ENCODE peak calls at places on chromosome 1, in five cellular contexts. One of them, this sample, is unnamed.

GRCh38 chr1:77010937-77011336 is 143.7 kb downstream of the ST6GALNAC5 start:
- DNase-seq in aorta: no peak
- DNase-seq in CD8-positive, alpha-beta memory T cell: no peak
- DNase-seq in upper lobe of right lung: no peak
- DNase-seq in breast epithelium: no peak
- DNase-seq in this sample: no peak

GRCh38 chr1:157551694-157552693 is at the start of gene FCRL5:
- DNase-seq in CD8-positive, alpha-beta memory T cell: no peak
- DNase-seq in breast epithelium: no peak
- DNase-seq in upper lobe of right lung: no peak
- DNase-seq in aorta: no peak
- DNase-seq in this sample: no peak

GRCh38 chr1:211625040-211625439 is 46.1 kb upstream of the SLC30A1 start:
- DNase-seq in CD8-positive, alpha-beta memory T cell: no peak
- DNase-seq in aorta: no peak
- DNase-seq in upper lobe of right lung: peak; percentile 54
- DNase-seq in breast epithelium: no peak
- DNase-seq in this sample: no peak

GRCh38 chr1:117676615-117677130 is 70.8 kb downstream of the TENT5C start:
- DNase-seq in upper lobe of right lung: no peak
- DNase-seq in breast epithelium: no peak
- DNase-seq in aorta: no peak
- DNase-seq in CD8-positive, alpha-beta memory T cell: no peak
- DNase-seq in this sample: no peak

GRCh38 chr1:9069324-9070100 is at the start of gene SLC2A5:
- DNase-seq in upper lobe of right lung: no peak
- DNase-seq in aorta: no peak
- DNase-seq in breast epithelium: no peak
- DNase-seq in CD8-positive, alpha-beta memory T cell: no peak
- DNase-seq in this sample: no peak

GRCh38 chr1:150578278-150579109 is 916 bp downstream of the MCL1 start:
- DNase-seq in aorta: peak; percentile 90
- DNase-seq in breast epithelium: peak; percentile 66
- DNase-seq in CD8-positive, alpha-beta memory T cell: peak; percentile 45
- DNase-seq in upper lobe of right lung: peak; percentile 75
- DNase-seq in this sample: peak; percentile 88

GRCh38 chr1:218527737-218528136 is 182.6 kb downstream of the TGFB2 start:
- DNase-seq in upper lobe of right lung: no peak
- DNase-seq in CD8-positive, alpha-beta memory T cell: no peak
- DNase-seq in breast epithelium: no peak
- DNase-seq in aorta: no peak
- DNase-seq in this sample: no peak

GRCh38 chr1:51736702-51737101 is 119.8 kb downstream of the OSBPL9 start:
- DNase-seq in breast epithelium: no peak
- DNase-seq in CD8-positive, alpha-beta memory T cell: no peak
- DNase-seq in upper lobe of right lung: no peak
- DNase-seq in aorta: no peak
- DNase-seq in this sample: no peak

GRCh38 chr1:66925558-66925910 is 744 bp downstream of the MIER1 start:
- DNase-seq in CD8-positive, alpha-beta memory T cell: no peak
- DNase-seq in breast epithelium: no peak
- DNase-seq in upper lobe of right lung: no peak
- DNase-seq in aorta: no peak
- DNase-seq in this sample: no peak

GRCh38 chr1:85137660-85138059 is 63.2 kb downstream of the SYDE2 start:
- DNase-seq in upper lobe of right lung: peak; percentile 88
- DNase-seq in aorta: no peak
- DNase-seq in CD8-positive, alpha-beta memory T cell: no peak
- DNase-seq in breast epithelium: peak; percentile 21
- DNase-seq in this sample: peak; percentile 86

GRCh38 chr1:24321712-24322635 is 2.8 kb downstream of the GRHL3 start:
- DNase-seq in upper lobe of right lung: peak; percentile 78
- DNase-seq in aorta: peak; percentile 83
- DNase-seq in breast epithelium: peak; percentile 81
- DNase-seq in CD8-positive, alpha-beta memory T cell: peak; percentile 54
- DNase-seq in this sample: peak; percentile 87

GRCh38 chr1:70504176-70504820 is 93.2 kb downstream of the CTH start:
- DNase-seq in breast epithelium: no peak
- DNase-seq in CD8-positive, alpha-beta memory T cell: no peak
- DNase-seq in aorta: no peak
- DNase-seq in upper lobe of right lung: no peak
- DNase-seq in this sample: no peak

GRCh38 chr1:208240698-208241355 is 3.4 kb downstream of the PLXNA2 start:
- DNase-seq in breast epithelium: no peak
- DNase-seq in upper lobe of right lung: no peak
- DNase-seq in aorta: no peak
- DNase-seq in CD8-positive, alpha-beta memory T cell: no peak
- DNase-seq in this sample: no peak

GRCh38 chr1:8154621-8155052 is 128.5 kb upstream of the ERRFI1 start:
- DNase-seq in aorta: peak; percentile 27
- DNase-seq in CD8-positive, alpha-beta memory T cell: no peak
- DNase-seq in upper lobe of right lung: no peak
- DNase-seq in breast epithelium: peak; percentile 69
- DNase-seq in this sample: no peak

GRCh38 chr1:35573198-35573775 is at the start of gene TFAP2E:
- DNase-seq in CD8-positive, alpha-beta memory T cell: no peak
- DNase-seq in aorta: peak; percentile 86
- DNase-seq in breast epithelium: no peak
- DNase-seq in upper lobe of right lung: peak; percentile 88
- DNase-seq in this sample: peak; percentile 81

GRCh38 chr1:111638320-111638719 is 18.7 kb downstream of the RAP1A start:
- DNase-seq in CD8-positive, alpha-beta memory T cell: no peak
- DNase-seq in upper lobe of right lung: no peak
- DNase-seq in aorta: no peak
- DNase-seq in breast epithelium: no peak
- DNase-seq in this sample: no peak

DNA sequence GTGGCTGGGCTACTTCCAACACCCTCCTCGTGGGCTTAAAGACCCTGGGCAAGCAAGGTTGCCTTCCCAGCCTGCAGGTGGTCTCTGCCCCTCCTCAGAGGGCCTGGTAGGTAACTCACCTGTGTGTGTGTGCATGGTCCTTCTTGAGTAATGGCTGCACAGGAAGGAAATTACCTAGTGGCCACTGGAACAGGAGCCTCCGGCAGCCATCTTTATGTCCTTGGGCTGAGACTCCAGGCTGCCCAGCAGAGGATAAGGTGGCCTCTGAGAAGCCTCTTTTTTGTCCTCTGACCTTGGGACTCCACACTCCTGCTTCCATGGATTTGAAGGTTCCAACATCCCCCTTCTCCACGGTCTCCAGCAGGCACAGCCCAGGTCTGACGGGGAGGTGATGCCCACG is 20.0 kb downstream of the DRAXIN start:
- DNase-seq in breast epithelium: no peak
- DNase-seq in upper lobe of right lung: no peak
- DNase-seq in CD8-positive, alpha-beta memory T cell: no peak
- DNase-seq in aorta: no peak
- DNase-seq in this sample: no peak
- H3K4me3 ChIP-seq in breast epithelium: no peak overlapping the region
- H3K4me3 ChIP-seq in upper lobe of right lung: no peak overlapping the region
- H3K4me3 ChIP-seq in CD8-positive, alpha-beta memory T cell: no peak overlapping the region
- H3K4me3 ChIP-seq in aorta: no peak overlapping the region
- H3K4me3 ChIP-seq in this sample: no peak overlapping the region

GRCh38 chr1:114729782-114730181 is 13.2 kb upstream of the NRAS start:
- DNase-seq in breast epithelium: no peak
- DNase-seq in upper lobe of right lung: no peak
- DNase-seq in aorta: no peak
- DNase-seq in CD8-positive, alpha-beta memory T cell: no peak
- DNase-seq in this sample: no peak
- H3K36me3 ChIP-seq in breast epithelium: peaks cover 12% of the 10 kb centered on the region
- H3K36me3 ChIP-seq in upper lobe of right lung: peaks cover 99% of the 10 kb centered on the region
- H3K36me3 ChIP-seq in aorta: peaks cover 2% of the 10 kb centered on the region
- H3K36me3 ChIP-seq in CD8-positive, alpha-beta memory T cell: peaks cover 87% of the 10 kb centered on the region
- H3K36me3 ChIP-seq in this sample: peaks cover 55% of the 10 kb centered on the region

GRCh38 chr1:32774464-32774808 is 42.7 kb downstream of the YARS1 start:
- DNase-seq in aorta: no peak
- DNase-seq in upper lobe of right lung: no peak
- DNase-seq in breast epithelium: no peak
- DNase-seq in CD8-positive, alpha-beta memory T cell: no peak
- DNase-seq in this sample: peak; percentile 33
- H3K4me3 ChIP-seq in aorta: no peak overlapping the region
- H3K4me3 ChIP-seq in upper lobe of right lung: no peak overlapping the region
- H3K4me3 ChIP-seq in breast epithelium: no peak overlapping the region
- H3K4me3 ChIP-seq in CD8-positive, alpha-beta memory T cell: no peak overlapping the region
- H3K4me3 ChIP-seq in this sample: no peak overlapping the region

GRCh38 chr1:222652676-222653075 is 34.8 kb downstream of the MIA3 start:
- DNase-seq in CD8-positive, alpha-beta memory T cell: no peak
- DNase-seq in upper lobe of right lung: no peak
- DNase-seq in aorta: no peak
- DNase-seq in breast epithelium: no peak
- DNase-seq in this sample: no peak
- H3K36me3 ChIP-seq in CD8-positive, alpha-beta memory T cell: peaks cover 52% of the 10 kb centered on the region
- H3K36me3 ChIP-seq in upper lobe of right lung: peaks cover 96% of the 10 kb centered on the region
- H3K36me3 ChIP-seq in aorta: peaks cover 6% of the 10 kb centered on the region
- H3K36me3 ChIP-seq in breast epithelium: peaks cover 10% of the 10 kb centered on the region
- H3K36me3 ChIP-seq in this sample: peaks cover 34% of the 10 kb centered on the region

GRCh38 chr1:156495401-156496140 is 5.0 kb downstream of the MEF2D start:
- DNase-seq in upper lobe of right lung: no peak
- DNase-seq in CD8-positive, alpha-beta memory T cell: no peak
- DNase-seq in aorta: peak; percentile 83
- DNase-seq in breast epithelium: no peak
- DNase-seq in this sample: peak; percentile 77
- H3K4me3 ChIP-seq in upper lobe of right lung: peak overlapping the region; percentile 6
- H3K4me3 ChIP-seq in CD8-positive, alpha-beta memory T cell: no peak overlapping the region
- H3K4me3 ChIP-seq in aorta: no peak overlapping the region
- H3K4me3 ChIP-seq in breast epithelium: peak overlapping the region; percentile 7
- H3K4me3 ChIP-seq in this sample: no peak overlapping the region